ENCODE peak calls at places on chromosomes 1 and 21, in nine cellular contexts. Y, H, W, G, D, S, N, K and J are unnamed samples.

GRCh38 chr1:56816909-56817308 is 2.3 kb downstream of the FYB2 start:
- ATAC-seq in Y (no peak), H (peak; percentile 20), W (no peak), G (no peak), D (no peak), S (peak; percentile 51), N (no peak), K (no peak), J (no peak)

GRCh38 chr1:208975456-208975855 is 608.1 kb upstream of the CAMK1G start:
- ATAC-seq in Y (no peak), H (no peak), W (no peak), G (no peak), D (no peak), S (no peak), N (no peak), K (no peak), J (no peak)

GRCh38 chr21:32795376-32795775 is 23.8 kb upstream of the PAXBP1 start:
- ATAC-seq in Y (no peak), H (no peak), W (no peak), G (peak; percentile 22), D (no peak), S (no peak), N (no peak), K (no peak), J (no peak)

GRCh38 chr1:202599669-202600431 is 110.4 kb downstream of the SYT2 start:
- ATAC-seq in Y (peak; percentile 100), H (peak; percentile 73), W (peak; percentile 66), G (peak; percentile 84), D (peak; percentile 99), S (peak; percentile 57), N (peak; percentile 70), K (peak; percentile 89), J (peak; percentile 90)

GRCh38 chr1:221880182-221880581 is 138.3 kb upstream of the DUSP10 start:
- ATAC-seq in Y (no peak), H (no peak), W (no peak), G (no peak), D (no peak), S (no peak), N (no peak), K (no peak), J (no peak)

GRCh38 chr1:197928849-197929336 is 11.7 kb downstream of the LHX9 start:
- ATAC-seq in Y (no peak), H (peak; percentile 73), W (no peak), G (no peak), D (no peak), S (no peak), N (no peak), K (no peak), J (no peak)

GRCh38 chr1:53390261-53390660 is 62.4 kb upstream of the LRP8 start:
- ATAC-seq in Y (no peak), H (peak; percentile 20), W (no peak), G (peak; percentile 36), D (no peak), S (no peak), N (no peak), K (no peak), J (no peak)

GRCh38 chr1:173475564-173476196 is 1.5 kb upstream of the PRDX6 start:
- ATAC-seq in Y (no peak), H (no peak), W (no peak), G (no peak), D (no peak), S (no peak), N (no peak), K (no peak), J (no peak)

GRCh38 chr1:174413632-174414031 is 34.1 kb upstream of the GPR52 start:
- ATAC-seq in Y (no peak), H (peak; percentile 99), W (no peak), G (peak; percentile 42), D (no peak), S (no peak), N (no peak), K (no peak), J (no peak)

GRCh38 chr1:162016616-162017015 is 7.1 kb downstream of the OLFML2B start:
- ATAC-seq in Y (no peak), H (no peak), W (no peak), G (no peak), D (peak; percentile 59), S (no peak), N (no peak), K (no peak), J (no peak)

GRCh38 chr1:23395849-23396248 is 26.2 kb upstream of the ZNF436 start:
- ATAC-seq in Y (no peak), H (no peak), W (no peak), G (no peak), D (no peak), S (no peak), N (no peak), K (no peak), J (no peak)

GRCh38 chr1:167763525-167764220 is 41.9 kb downstream of the MPZL1 start:
- ATAC-seq in Y (no peak), H (no peak), W (no peak), G (peak; percentile 45), D (no peak), S (no peak), N (no peak), K (no peak), J (no peak)

GRCh38 chr1:192709544-192709943 is 73.6 kb downstream of the RGS13 start:
- ATAC-seq in Y (peak; percentile 66), H (no peak), W (no peak), G (no peak), D (peak; percentile 74), S (no peak), N (no peak), K (no peak), J (no peak)

GRCh38 chr21:44846485-44847260 is 26.8 kb downstream of the PTTG1IP start:
- ATAC-seq in Y (no peak), H (peak; percentile 55), W (peak; percentile 68), G (peak; percentile 58), D (no peak), S (peak; percentile 41), N (peak; percentile 16), K (no peak), J (peak; percentile 71)

DNA sequence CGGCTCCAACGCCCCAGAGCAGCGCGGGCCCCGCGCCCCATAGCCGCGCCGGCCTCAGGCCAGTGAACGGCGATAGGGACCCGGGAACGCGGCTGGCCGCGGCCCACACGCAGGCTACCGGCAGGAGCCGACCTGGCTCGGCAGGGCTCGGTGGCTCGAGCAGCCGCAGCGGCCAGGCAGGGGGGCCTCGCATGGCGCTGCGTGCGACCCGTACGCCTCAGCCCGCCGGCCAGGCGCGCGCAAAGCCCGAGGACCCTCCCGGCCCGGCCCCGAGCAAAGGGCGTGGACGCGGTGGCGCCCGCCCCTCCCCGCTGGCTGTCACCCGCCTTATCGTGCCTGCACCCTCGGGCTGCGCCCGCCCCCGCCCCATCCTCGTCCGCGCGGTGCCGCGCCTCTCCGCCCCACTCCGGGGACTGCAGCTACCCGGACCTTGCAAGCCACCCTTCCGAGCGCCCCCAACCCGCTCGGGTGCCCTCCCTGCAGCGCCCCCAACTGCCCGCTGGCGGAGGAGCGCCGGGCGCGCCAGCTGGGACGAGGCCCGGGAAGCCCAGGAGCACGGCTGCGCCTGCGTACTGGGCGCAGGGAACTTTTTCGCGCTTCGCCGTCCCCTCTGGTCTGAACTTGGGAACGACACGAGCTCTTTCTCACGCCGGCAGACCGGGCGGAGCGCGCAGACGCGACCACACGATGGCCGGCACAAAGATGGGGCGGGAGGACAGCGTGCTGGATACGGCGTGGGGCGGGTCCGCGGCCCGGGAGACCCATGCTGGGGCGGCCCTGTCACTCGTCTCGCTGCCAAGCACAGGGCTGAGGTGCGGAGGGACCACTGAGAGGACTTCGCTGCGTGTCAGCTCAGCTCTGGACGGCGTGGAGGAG is at the start of gene ABCB10:
- ATAC-seq in Y (peak; percentile 86), H (peak; percentile 95), W (peak; percentile 96), G (peak; percentile 95), D (peak; percentile 80), S (peak; percentile 92), N (peak; percentile 93), K (peak; percentile 87), J (peak; percentile 94)
- TF ChIP-seq POLR2A in Y (no peak), H (peak; percentile 60), W (peak; percentile 47), G (no peak), D (peak; percentile 62), S (peak; percentile 73), N (peak; percentile 49), K (peak; percentile 84), J (peak; percentile 39)

DNA sequence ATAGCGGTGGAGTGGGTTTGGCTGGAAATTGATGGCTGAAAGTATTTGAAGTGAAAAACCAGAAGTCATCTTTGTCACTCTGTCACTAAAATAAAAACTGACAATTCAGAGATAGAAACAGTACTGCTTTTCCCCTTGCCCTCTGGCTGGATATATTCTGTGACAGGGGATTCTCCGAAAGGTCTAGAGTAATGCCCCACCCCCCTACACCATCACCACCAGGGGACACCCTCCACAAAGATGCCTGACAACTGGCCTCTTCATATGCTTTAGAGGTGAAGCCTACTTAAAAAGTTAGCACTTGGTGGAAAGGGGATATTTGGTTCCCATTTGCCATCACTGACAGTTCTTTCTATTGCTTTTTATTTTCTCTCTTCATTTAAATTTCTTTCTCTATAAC is 73.5 kb downstream of the SGIP1 start:
- ATAC-seq in Y (no peak), H (no peak), W (no peak), G (no peak), D (peak; percentile 58), S (no peak), N (no peak), K (no peak), J (no peak)
- H3K4me3 ChIP-seq in Y (no peak overlapping the region), H (no peak overlapping the region), W (no peak overlapping the region), G (no peak overlapping the region), D (no peak overlapping the region), S (no peak overlapping the region), N (no peak overlapping the region), K (no peak overlapping the region), J (no peak overlapping the region)

GRCh38 chr21:41509206-41509496 is 1.2 kb upstream of the TMPRSS2 start:
- ATAC-seq in Y (no peak), H (no peak), W (no peak), G (no peak), D (no peak), S (no peak), N (no peak), K (no peak), J (no peak)

GRCh38 chr21:41510500-41510899 is 2.5 kb upstream of the TMPRSS2 start:
- ATAC-seq in Y (no peak), H (peak; percentile 78), W (no peak), G (no peak), D (no peak), S (no peak), N (peak; percentile 48), K (no peak), J (no peak)

GRCh38 chr21:41509733-41510132 is 1.8 kb upstream of the TMPRSS2 start:
- ATAC-seq in Y (no peak), H (no peak), W (no peak), G (no peak), D (no peak), S (no peak), N (no peak), K (no peak), J (no peak)

GRCh38 chr21:41508415-41509205 is 652 bp upstream of the TMPRSS2 start:
- ATAC-seq in Y (no peak), H (peak; percentile 16), W (peak; percentile 44), G (no peak), D (no peak), S (no peak), N (peak; percentile 12), K (peak; percentile 59), J (no peak)

GRCh38 chr21:41511858-41512257 is 3.9 kb upstream of the TMPRSS2 start:
- ATAC-seq in Y (no peak), H (no peak), W (no peak), G (no peak), D (no peak), S (no peak), N (no peak), K (no peak), J (no peak)
- TF ChIP-seq POLR2A in Y (no peak), H (no peak), W (no peak), G (no peak), D (no peak), S (no peak), N (no peak), K (no peak), J (no peak)

GRCh38 chr1:42279055-42279454 is 56.0 kb downstream of the FOXJ3 start:
- ATAC-seq in Y (peak; percentile 8), H (no peak), W (no peak), G (no peak), D (no peak), S (no peak), N (no peak), K (no peak), J (no peak)
- H3K4me3 ChIP-seq in Y (no peak overlapping the region), H (no peak overlapping the region), W (no peak overlapping the region), G (no peak overlapping the region), D (no peak overlapping the region), S (no peak overlapping the region), N (no peak overlapping the region), K (no peak overlapping the region), J (no peak overlapping the region)